ENCODE peak calls at places on chromosome 5, in five cellular contexts. C is pons; J is RPMI8226; N is activated naive CD4-positive, alpha-beta T cell treated with Interleukin-2 at 50 U/mL for 16 hours; P is Right ventricle myocardium superior. G is an unnamed sample.
A peak's percentile ranks its signal among the peaks of the same experiment; 100 is the strongest.

GRCh38 chr5:2068515-2068914 is 185.8 kb upstream of the IRX4 start:
- DNase-seq in P (no peak), N (no peak), C (no peak), J (no peak), G (no peak)

GRCh38 chr5:3564136-3564535 is 31.5 kb upstream of the IRX1 start:
- DNase-seq in N (no peak), J (no peak), C (no peak), P (no peak), G (no peak)

GRCh38 chr5:52995914-52996313 is 6.8 kb downstream of the ITGA2 start:
- DNase-seq in P (no peak), J (no peak), N (no peak), C (no peak), G (no peak)

GRCh38 chr5:57783693-57784092 is 301.1 kb upstream of the ACTBL2 start:
- DNase-seq in C (no peak), P (no peak), N (no peak), J (no peak), G (no peak)

GRCh38 chr5:107100121-107100520 is 570.6 kb downstream of the EFNA5 start:
- DNase-seq in P (no peak), C (no peak), N (no peak), J (no peak), G (no peak)

GRCh38 chr5:142183561-142183960 is 75.0 kb downstream of the NDFIP1 start:
- DNase-seq in N (no peak), P (no peak), J (no peak), C (no peak), G (no peak)

GRCh38 chr5:80195837-80196400 is 59.9 kb downstream of the SERINC5 start:
- DNase-seq in N (no peak), P (no peak), J (no peak), C (no peak), G (no peak)

GRCh38 chr5:136001531-136001930 is 27.3 kb upstream of the TGFBI start:
- DNase-seq in C (no peak), N (no peak), P (peak; percentile 51), J (no peak), G (no peak)

GRCh38 chr5:55621218-55621617 is 86.5 kb upstream of the PLPP1 start:
- DNase-seq in N (no peak), J (no peak), P (no peak), C (no peak), G (no peak)

GRCh38 chr5:139360384-139360783 is 18.7 kb downstream of the PAIP2 start:
- DNase-seq in C (no peak), P (no peak), J (no peak), N (no peak), G (no peak)

GRCh38 chr5:74639538-74640449 is 734 bp downstream of the ENC1 start:
- DNase-seq in P (peak; percentile 67), J (peak; percentile 73), C (peak; percentile 43), N (peak; percentile 50), G (no peak)

GRCh38 chr5:64769856-64770255 is 1.1 kb downstream of the CWC27 start:
- DNase-seq in N (no peak), C (no peak), P (no peak), J (no peak), G (no peak)

GRCh38 chr5:113804264-113804663 is 290.8 kb downstream of the YTHDC2 start:
- DNase-seq in N (no peak), C (no peak), J (no peak), P (no peak), G (no peak)

GRCh38 chr5:6713274-6714181 is at the start of gene TENT4A:
- DNase-seq in J (peak; percentile 18), N (peak; percentile 33), P (peak; percentile 77), C (no peak), G (no peak)

GRCh38 chr5:172107606-172108005 is 80.4 kb downstream of the STK10 start:
- DNase-seq in C (no peak), P (no peak), J (no peak), N (no peak), G (no peak)

GRCh38 chr5:56516936-56517521 is 283.9 kb upstream of the ANKRD55 start:
- DNase-seq in P (no peak), J (peak; percentile 79), C (peak; percentile 49), N (no peak), G (no peak)

GRCh38 chr5:68086857-68087256 is 128.7 kb upstream of the PIK3R1 start:
- DNase-seq in C (peak; percentile 88), J (no peak), N (no peak), P (peak; percentile 46), G (no peak)

GRCh38 chr5:128477946-128478345 is 60.1 kb downstream of the FBN2 start:
- DNase-seq in N (no peak), C (no peak), J (no peak), P (no peak), G (no peak)